ENCODE peak calls at places on chromosomes 13 and 19, in five cellular contexts. One of them, this sample, is unnamed.

GRCh38 chr13:46551410-46552301 is 1.3 kb upstream of the LRCH1 start:
- DNase-seq in NCI-H2029: peak
- DNase-seq in body of pancreas: peak
- DNase-seq in cardiac muscle cell: peak
- DNase-seq in activated CD4-positive, alpha-beta T cell treated with anti-CD3 and anti-CD28 coated beads, Interleukin-2, amount 50 U/mL, for 4 hours: peak
- DNase-seq in this sample: peak

GRCh38 chr19:48560095-48560530 is 8.1 kb downstream of the SULT2B1 start:
- DNase-seq in body of pancreas: no peak
- DNase-seq in cardiac muscle cell: no peak
- DNase-seq in NCI-H2029: no peak
- DNase-seq in activated CD4-positive, alpha-beta T cell treated with anti-CD3 and anti-CD28 coated beads, Interleukin-2, amount 50 U/mL, for 4 hours: no peak
- DNase-seq in this sample: no peak

GRCh38 chr19:3821156-3821555 is 35.0 kb upstream of the MATK start:
- DNase-seq in cardiac muscle cell: no peak
- DNase-seq in NCI-H2029: peak
- DNase-seq in body of pancreas: no peak
- DNase-seq in activated CD4-positive, alpha-beta T cell treated with anti-CD3 and anti-CD28 coated beads, Interleukin-2, amount 50 U/mL, for 4 hours: no peak
- DNase-seq in this sample: no peak

GRCh38 chr13:33283195-33283910 is 2.2 kb downstream of the STARD13 start:
- DNase-seq in cardiac muscle cell: no peak
- DNase-seq in NCI-H2029: no peak
- DNase-seq in body of pancreas: no peak
- DNase-seq in activated CD4-positive, alpha-beta T cell treated with anti-CD3 and anti-CD28 coated beads, Interleukin-2, amount 50 U/mL, for 4 hours: no peak
- DNase-seq in this sample: no peak

GRCh38 chr13:102848956-102849355 is 3.1 kb downstream of the ERCC5 start:
- DNase-seq in cardiac muscle cell: no peak
- DNase-seq in activated CD4-positive, alpha-beta T cell treated with anti-CD3 and anti-CD28 coated beads, Interleukin-2, amount 50 U/mL, for 4 hours: no peak
- DNase-seq in body of pancreas: no peak
- DNase-seq in NCI-H2029: no peak
- DNase-seq in this sample: no peak

GRCh38 chr19:20167020-20167644 is at the start of gene ZNF486:
- DNase-seq in NCI-H2029: peak
- DNase-seq in cardiac muscle cell: peak
- DNase-seq in activated CD4-positive, alpha-beta T cell treated with anti-CD3 and anti-CD28 coated beads, Interleukin-2, amount 50 U/mL, for 4 hours: peak
- DNase-seq in body of pancreas: peak
- DNase-seq in this sample: peak

GRCh38 chr19:44684892-44685847 is 13.8 kb upstream of the CEACAM16 start:
- DNase-seq in activated CD4-positive, alpha-beta T cell treated with anti-CD3 and anti-CD28 coated beads, Interleukin-2, amount 50 U/mL, for 4 hours: no peak
- DNase-seq in cardiac muscle cell: peak
- DNase-seq in body of pancreas: peak
- DNase-seq in NCI-H2029: no peak
- DNase-seq in this sample: no peak

GRCh38 chr13:45196091-45196490 is 4.8 kb downstream of the KCTD4 start:
- DNase-seq in cardiac muscle cell: peak
- DNase-seq in activated CD4-positive, alpha-beta T cell treated with anti-CD3 and anti-CD28 coated beads, Interleukin-2, amount 50 U/mL, for 4 hours: no peak
- DNase-seq in body of pancreas: no peak
- DNase-seq in NCI-H2029: no peak
- DNase-seq in this sample: no peak

GRCh38 chr13:110638253-110638652 is 22.9 kb downstream of the NAXD start:
- DNase-seq in NCI-H2029: no peak
- DNase-seq in activated CD4-positive, alpha-beta T cell treated with anti-CD3 and anti-CD28 coated beads, Interleukin-2, amount 50 U/mL, for 4 hours: no peak
- DNase-seq in cardiac muscle cell: no peak
- DNase-seq in body of pancreas: no peak
- DNase-seq in this sample: no peak

GRCh38 chr13:60267498-60268202 is 103.9 kb upstream of the DIAPH3 start:
- DNase-seq in cardiac muscle cell: peak
- DNase-seq in body of pancreas: peak
- DNase-seq in activated CD4-positive, alpha-beta T cell treated with anti-CD3 and anti-CD28 coated beads, Interleukin-2, amount 50 U/mL, for 4 hours: no peak
- DNase-seq in NCI-H2029: peak
- DNase-seq in this sample: no peak

GRCh38 chr13:110676511-110677204 is 29.3 kb downstream of the CARS2 start:
- DNase-seq in body of pancreas: peak
- DNase-seq in NCI-H2029: no peak
- DNase-seq in activated CD4-positive, alpha-beta T cell treated with anti-CD3 and anti-CD28 coated beads, Interleukin-2, amount 50 U/mL, for 4 hours: peak
- DNase-seq in cardiac muscle cell: no peak
- DNase-seq in this sample: no peak

GRCh38 chr19:1837625-1838105 is 10.6 kb downstream of the REXO1 start:
- DNase-seq in body of pancreas: no peak
- DNase-seq in cardiac muscle cell: peak
- DNase-seq in activated CD4-positive, alpha-beta T cell treated with anti-CD3 and anti-CD28 coated beads, Interleukin-2, amount 50 U/mL, for 4 hours: peak
- DNase-seq in NCI-H2029: no peak
- DNase-seq in this sample: no peak

GRCh38 chr13:37074703-37075102 is 15.2 kb upstream of the SUPT20H start:
- DNase-seq in body of pancreas: no peak
- DNase-seq in cardiac muscle cell: peak
- DNase-seq in NCI-H2029: no peak
- DNase-seq in activated CD4-positive, alpha-beta T cell treated with anti-CD3 and anti-CD28 coated beads, Interleukin-2, amount 50 U/mL, for 4 hours: no peak
- DNase-seq in this sample: no peak

GRCh38 chr19:798415-799075 is 1.3 kb downstream of the PTBP1 start:
- DNase-seq in cardiac muscle cell: no peak
- DNase-seq in body of pancreas: peak
- DNase-seq in activated CD4-positive, alpha-beta T cell treated with anti-CD3 and anti-CD28 coated beads, Interleukin-2, amount 50 U/mL, for 4 hours: no peak
- DNase-seq in NCI-H2029: no peak
- DNase-seq in this sample: no peak

GRCh38 chr13:41835871-41836270 is 125.0 kb downstream of the VWA8 start:
- DNase-seq in cardiac muscle cell: peak
- DNase-seq in activated CD4-positive, alpha-beta T cell treated with anti-CD3 and anti-CD28 coated beads, Interleukin-2, amount 50 U/mL, for 4 hours: no peak
- DNase-seq in body of pancreas: no peak
- DNase-seq in NCI-H2029: no peak
- DNase-seq in this sample: no peak

GRCh38 chr13:64069892-64070291 is 2654.2 kb upstream of the PCDH20 start:
- DNase-seq in cardiac muscle cell: no peak
- DNase-seq in body of pancreas: no peak
- DNase-seq in NCI-H2029: no peak
- DNase-seq in activated CD4-positive, alpha-beta T cell treated with anti-CD3 and anti-CD28 coated beads, Interleukin-2, amount 50 U/mL, for 4 hours: no peak
- DNase-seq in this sample: no peak

GRCh38 chr19:17766543-17767131 is 15.4 kb downstream of the FCHO1 start:
- DNase-seq in body of pancreas: peak
- DNase-seq in NCI-H2029: peak
- DNase-seq in cardiac muscle cell: peak
- DNase-seq in activated CD4-positive, alpha-beta T cell treated with anti-CD3 and anti-CD28 coated beads, Interleukin-2, amount 50 U/mL, for 4 hours: no peak
- DNase-seq in this sample: peak

GRCh38 chr19:3653865-3654513 is 27.4 kb upstream of the CACTIN start:
- DNase-seq in cardiac muscle cell: no peak
- DNase-seq in NCI-H2029: no peak
- DNase-seq in activated CD4-positive, alpha-beta T cell treated with anti-CD3 and anti-CD28 coated beads, Interleukin-2, amount 50 U/mL, for 4 hours: no peak
- DNase-seq in body of pancreas: no peak
- DNase-seq in this sample: no peak

GRCh38 chr13:71603255-71603654 is 263.7 kb downstream of the DACH1 start:
- DNase-seq in activated CD4-positive, alpha-beta T cell treated with anti-CD3 and anti-CD28 coated beads, Interleukin-2, amount 50 U/mL, for 4 hours: no peak
- DNase-seq in cardiac muscle cell: no peak
- DNase-seq in body of pancreas: no peak
- DNase-seq in NCI-H2029: no peak
- DNase-seq in this sample: no peak

GRCh38 chr19:39411832-39412099 is 703 bp upstream of the PLEKHG2 start:
- DNase-seq in body of pancreas: peak
- DNase-seq in NCI-H2029: peak
- DNase-seq in activated CD4-positive, alpha-beta T cell treated with anti-CD3 and anti-CD28 coated beads, Interleukin-2, amount 50 U/mL, for 4 hours: peak
- DNase-seq in cardiac muscle cell: peak
- DNase-seq in this sample: peak

GRCh38 chr13:113926301-113926761 is 47.5 kb downstream of the C13orf46 start:
- DNase-seq in cardiac muscle cell: peak
- DNase-seq in activated CD4-positive, alpha-beta T cell treated with anti-CD3 and anti-CD28 coated beads, Interleukin-2, amount 50 U/mL, for 4 hours: no peak
- DNase-seq in body of pancreas: no peak
- DNase-seq in NCI-H2029: no peak
- DNase-seq in this sample: peak

GRCh38 chr13:55602784-55603183 is 1537.9 kb upstream of the PRR20A start:
- DNase-seq in body of pancreas: no peak
- DNase-seq in cardiac muscle cell: no peak
- DNase-seq in NCI-H2029: no peak
- DNase-seq in activated CD4-positive, alpha-beta T cell treated with anti-CD3 and anti-CD28 coated beads, Interleukin-2, amount 50 U/mL, for 4 hours: no peak
- DNase-seq in this sample: no peak